ENCODE peak calls at places on chromosomes 6 and 20, in six cellular contexts. One of them, this sample, is unnamed.

GRCh38 chr20:3797592-3798404 is 1.7 kb downstream of the CDC25B start:
- DNase-seq in suprapubic skin: peak
- DNase-seq in transverse colon: peak
- DNase-seq in sigmoid colon: no peak
- DNase-seq in spleen: peak
- DNase-seq in endothelial cell of umbilical vein: no peak
- DNase-seq in this sample: no peak

GRCh38 chr20:39853664-39854063 is 835.4 kb downstream of the MAFB start:
- DNase-seq in transverse colon: no peak
- DNase-seq in endothelial cell of umbilical vein: no peak
- DNase-seq in spleen: no peak
- DNase-seq in suprapubic skin: no peak
- DNase-seq in sigmoid colon: no peak
- DNase-seq in this sample: no peak

GRCh38 chr20:63112491-63113219 is 103.3 kb downstream of the YTHDF1 start:
- DNase-seq in suprapubic skin: no peak
- DNase-seq in endothelial cell of umbilical vein: no peak
- DNase-seq in spleen: peak
- DNase-seq in sigmoid colon: no peak
- DNase-seq in transverse colon: no peak
- DNase-seq in this sample: no peak

GRCh38 chr20:2626853-2627541 is 25.4 kb upstream of the NOP56 start:
- DNase-seq in sigmoid colon: no peak
- DNase-seq in endothelial cell of umbilical vein: peak
- DNase-seq in transverse colon: peak
- DNase-seq in suprapubic skin: no peak
- DNase-seq in spleen: no peak
- DNase-seq in this sample: no peak

GRCh38 chr6:123962508-123962907 is 158.8 kb downstream of the NKAIN2 start:
- DNase-seq in sigmoid colon: no peak
- DNase-seq in transverse colon: peak
- DNase-seq in endothelial cell of umbilical vein: no peak
- DNase-seq in suprapubic skin: no peak
- DNase-seq in spleen: no peak
- DNase-seq in this sample: peak

GRCh38 chr6:118594877-118595276 is 46.8 kb downstream of the PLN start:
- DNase-seq in sigmoid colon: no peak
- DNase-seq in suprapubic skin: no peak
- DNase-seq in spleen: no peak
- DNase-seq in transverse colon: no peak
- DNase-seq in endothelial cell of umbilical vein: no peak
- DNase-seq in this sample: no peak

GRCh38 chr20:61186771-61187170 is 65.3 kb upstream of the CDH4 start:
- DNase-seq in spleen: no peak
- DNase-seq in transverse colon: no peak
- DNase-seq in suprapubic skin: no peak
- DNase-seq in sigmoid colon: no peak
- DNase-seq in endothelial cell of umbilical vein: no peak
- DNase-seq in this sample: no peak

GRCh38 chr6:147559016-147559415 is 50.5 kb downstream of the SAMD5 start:
- DNase-seq in sigmoid colon: no peak
- DNase-seq in suprapubic skin: no peak
- DNase-seq in transverse colon: peak
- DNase-seq in endothelial cell of umbilical vein: no peak
- DNase-seq in spleen: no peak
- DNase-seq in this sample: peak

GRCh38 chr20:53220482-53221307 is 248.5 kb downstream of the TSHZ2 start:
- DNase-seq in spleen: no peak
- DNase-seq in sigmoid colon: no peak
- DNase-seq in suprapubic skin: no peak
- DNase-seq in endothelial cell of umbilical vein: no peak
- DNase-seq in transverse colon: no peak
- DNase-seq in this sample: no peak

GRCh38 chr6:83067448-83068413 is at the start of gene DOP1A:
- DNase-seq in transverse colon: peak
- DNase-seq in sigmoid colon: peak
- DNase-seq in endothelial cell of umbilical vein: peak
- DNase-seq in suprapubic skin: peak
- DNase-seq in spleen: peak
- DNase-seq in this sample: peak
- TF ChIP-seq POLR2A in transverse colon: peak
- TF ChIP-seq POLR2A in sigmoid colon: no peak
- TF ChIP-seq POLR2A in endothelial cell of umbilical vein: peak
- TF ChIP-seq POLR2A in suprapubic skin: peak
- TF ChIP-seq POLR2A in spleen: no peak
- TF ChIP-seq POLR2A in this sample: no peak

DNA sequence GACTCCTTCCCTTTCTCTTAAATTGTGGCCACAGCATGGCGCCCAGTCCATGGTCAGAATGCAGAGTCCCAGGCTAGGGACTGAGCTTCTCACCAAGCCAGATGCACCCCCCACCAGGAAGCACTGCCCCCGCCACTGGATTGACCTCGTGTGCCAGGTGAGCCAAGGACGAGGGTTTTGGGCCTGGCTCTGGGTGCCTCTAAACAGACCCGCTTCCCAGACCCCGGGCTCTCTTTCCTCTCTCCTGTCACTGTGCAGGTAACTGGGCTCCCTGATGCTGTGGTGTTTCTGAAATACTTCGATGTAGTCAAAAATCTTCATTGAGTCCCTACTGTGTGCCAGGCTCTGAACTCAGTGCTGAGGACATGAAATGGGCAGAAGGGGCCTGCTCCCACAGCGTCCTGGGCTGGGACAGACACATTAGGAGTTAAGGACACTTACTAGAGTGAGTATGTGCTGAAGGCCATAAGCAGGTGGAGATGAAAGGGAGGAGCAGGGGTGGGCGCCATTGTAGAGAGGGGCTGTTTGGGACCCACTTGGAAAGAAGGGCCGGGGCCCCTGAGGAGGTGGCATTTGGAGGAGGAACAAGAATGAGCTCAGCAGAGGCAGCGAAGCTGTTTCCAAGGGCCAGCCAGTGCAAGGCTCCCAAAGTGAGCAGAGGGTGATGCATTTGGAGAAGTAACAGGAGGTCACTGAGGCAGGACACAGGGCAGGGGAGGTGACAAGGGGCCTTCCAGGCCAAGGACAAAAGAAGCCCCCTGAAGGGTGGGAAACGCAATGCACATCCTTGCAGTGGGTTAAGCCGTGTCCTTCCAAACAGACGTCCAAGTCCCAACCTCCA is 217.1 kb downstream of the ANKRD60 start:
- DNase-seq in spleen: no peak
- DNase-seq in endothelial cell of umbilical vein: no peak
- DNase-seq in sigmoid colon: no peak
- DNase-seq in transverse colon: no peak
- DNase-seq in suprapubic skin: no peak
- DNase-seq in this sample: no peak
- H3K4me3 ChIP-seq in spleen: no peak
- H3K4me3 ChIP-seq in endothelial cell of umbilical vein: no peak
- H3K4me3 ChIP-seq in sigmoid colon: no peak
- H3K4me3 ChIP-seq in transverse colon: no peak
- H3K4me3 ChIP-seq in suprapubic skin: no peak
- H3K4me3 ChIP-seq in this sample: no peak

DNA sequence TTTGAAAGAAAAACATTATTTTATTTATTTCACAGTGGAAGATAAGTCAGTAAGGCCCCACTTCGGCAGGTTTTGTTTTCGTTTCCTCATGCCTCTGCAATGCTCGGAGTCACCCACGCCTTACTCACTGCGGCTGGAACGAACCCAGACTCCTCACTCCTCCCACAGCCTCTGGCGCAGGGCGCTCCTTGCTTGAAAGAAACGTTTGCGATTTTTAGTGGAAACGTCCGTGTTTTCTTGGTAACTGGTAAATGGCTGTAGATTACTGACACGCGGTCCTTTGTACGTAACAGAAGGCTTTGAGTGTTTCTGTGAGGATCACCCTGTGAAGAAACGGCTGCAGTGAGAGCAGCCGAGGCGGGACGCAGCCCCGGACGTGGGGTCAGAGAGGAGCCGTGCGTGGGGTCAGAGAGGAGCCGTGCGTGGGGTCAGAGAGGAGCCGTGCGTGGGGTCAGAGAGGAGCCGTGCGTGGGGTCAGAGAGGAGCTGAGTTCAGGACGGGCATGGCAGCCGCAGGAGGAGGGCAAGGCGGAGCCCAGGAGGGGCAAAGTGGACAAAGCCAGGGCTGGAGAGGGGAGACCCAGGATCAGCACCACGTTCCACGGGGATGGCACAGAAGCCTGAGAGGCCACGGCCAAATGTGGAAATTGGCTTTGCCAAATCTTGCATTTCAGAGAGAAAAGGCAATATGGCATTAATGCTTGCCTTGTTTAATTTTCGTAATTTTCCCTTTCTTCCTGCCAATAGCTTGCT is 198.6 kb upstream of the THBS2 start:
- DNase-seq in sigmoid colon: peak
- DNase-seq in transverse colon: peak
- DNase-seq in suprapubic skin: peak
- DNase-seq in spleen: no peak
- DNase-seq in endothelial cell of umbilical vein: no peak
- DNase-seq in this sample: peak
- TF ChIP-seq POLR2AphosphoS5 in sigmoid colon: peak
- TF ChIP-seq POLR2AphosphoS5 in transverse colon: no peak
- TF ChIP-seq POLR2AphosphoS5 in suprapubic skin: peak
- TF ChIP-seq POLR2AphosphoS5 in spleen: peak
- TF ChIP-seq POLR2AphosphoS5 in endothelial cell of umbilical vein: no peak
- TF ChIP-seq POLR2AphosphoS5 in this sample: no peak

DNA sequence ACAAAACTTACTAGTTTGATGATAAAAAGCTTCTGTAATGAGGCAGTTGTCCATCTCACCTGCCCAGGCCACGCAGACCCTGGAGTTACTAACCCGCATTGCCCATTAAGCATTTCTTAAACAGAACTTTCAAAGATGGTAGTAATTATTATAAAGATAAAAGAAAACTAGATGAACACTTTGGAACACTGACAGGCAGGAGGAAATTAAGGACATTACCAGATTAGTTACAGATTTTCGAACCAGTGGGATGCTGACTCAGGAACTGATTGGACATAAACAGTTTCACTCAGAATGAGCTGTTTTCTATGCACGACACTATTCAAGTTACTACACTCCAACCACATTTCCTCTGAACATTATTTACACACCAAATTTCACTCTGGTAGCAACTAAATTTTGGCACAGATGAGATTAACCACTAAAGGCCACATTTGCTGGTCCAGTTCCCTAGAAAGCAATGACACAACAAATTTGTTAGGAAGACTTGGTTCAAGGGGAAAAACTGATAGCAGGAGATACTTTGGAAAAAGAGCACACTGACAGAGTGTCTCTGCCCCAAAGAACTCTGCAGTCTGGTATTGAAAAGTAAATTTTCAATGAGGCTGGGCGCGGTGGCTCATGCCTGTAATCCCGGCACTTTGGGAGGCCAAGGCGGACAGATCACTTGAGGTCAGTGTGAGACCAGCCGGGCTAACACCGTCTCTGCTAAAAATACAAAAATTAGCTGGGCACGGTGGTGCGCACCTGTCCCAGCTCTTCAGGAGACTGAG is 3.0 kb downstream of the ROMO1 start:
- DNase-seq in transverse colon: no peak
- DNase-seq in endothelial cell of umbilical vein: no peak
- DNase-seq in sigmoid colon: peak
- DNase-seq in suprapubic skin: peak
- DNase-seq in spleen: peak
- DNase-seq in this sample: no peak
- TF ChIP-seq POLR2A in transverse colon: peak
- TF ChIP-seq POLR2A in endothelial cell of umbilical vein: no peak
- TF ChIP-seq POLR2A in sigmoid colon: no peak
- TF ChIP-seq POLR2A in suprapubic skin: no peak
- TF ChIP-seq POLR2A in spleen: no peak
- TF ChIP-seq POLR2A in this sample: no peak

DNA sequence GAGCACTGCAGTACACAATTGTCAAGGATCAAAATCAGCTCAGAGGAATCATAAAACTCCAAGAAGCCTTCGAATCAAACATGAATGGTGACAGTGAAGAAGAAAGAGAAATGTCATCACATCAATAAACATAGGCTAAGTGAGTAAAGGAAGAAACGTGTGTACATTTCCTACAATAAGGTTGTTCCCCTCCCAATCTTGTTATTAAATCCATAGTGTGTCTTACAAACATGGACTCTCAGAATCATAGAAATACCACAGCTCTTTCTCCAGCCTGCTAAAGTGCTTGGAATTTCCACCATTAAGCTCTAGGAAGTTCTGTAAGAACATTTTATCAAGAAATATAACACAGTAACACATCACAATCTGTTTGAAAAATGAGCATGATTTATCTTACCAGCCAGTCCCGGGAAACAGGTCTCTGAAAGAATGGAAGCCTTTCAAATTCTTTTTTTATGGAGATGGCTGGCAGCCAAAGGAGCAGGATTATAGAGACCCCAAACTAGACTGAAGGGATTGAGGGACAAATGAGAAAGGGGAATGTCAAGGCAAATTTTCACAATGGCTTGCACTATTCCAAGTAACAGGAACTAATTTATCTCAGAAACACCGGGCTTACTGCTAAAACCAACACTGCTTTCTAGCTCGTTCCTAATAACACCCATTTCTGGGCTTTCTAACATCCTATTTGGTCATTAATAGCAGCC is 4.5 kb upstream of the TNFAIP3 start:
- DNase-seq in spleen: no peak
- DNase-seq in transverse colon: no peak
- DNase-seq in endothelial cell of umbilical vein: no peak
- DNase-seq in sigmoid colon: no peak
- DNase-seq in suprapubic skin: no peak
- DNase-seq in this sample: no peak
- H3K4me3 ChIP-seq in spleen: no peak
- H3K4me3 ChIP-seq in transverse colon: no peak
- H3K4me3 ChIP-seq in endothelial cell of umbilical vein: no peak
- H3K4me3 ChIP-seq in sigmoid colon: no peak
- H3K4me3 ChIP-seq in suprapubic skin: no peak
- H3K4me3 ChIP-seq in this sample: no peak

GRCh38 chr20:46900068-46900467 is 5.4 kb downstream of the EYA2 start:
- DNase-seq in sigmoid colon: no peak
- DNase-seq in transverse colon: no peak
- DNase-seq in spleen: no peak
- DNase-seq in endothelial cell of umbilical vein: no peak
- DNase-seq in suprapubic skin: no peak
- DNase-seq in this sample: no peak

GRCh38 chr20:46900826-46901225 is 6.2 kb downstream of the EYA2 start:
- DNase-seq in spleen: no peak
- DNase-seq in suprapubic skin: no peak
- DNase-seq in sigmoid colon: no peak
- DNase-seq in endothelial cell of umbilical vein: no peak
- DNase-seq in transverse colon: no peak
- DNase-seq in this sample: no peak

GRCh38 chr20:46899619-46900018 is 5.0 kb downstream of the EYA2 start:
- DNase-seq in spleen: no peak
- DNase-seq in suprapubic skin: no peak
- DNase-seq in transverse colon: no peak
- DNase-seq in endothelial cell of umbilical vein: no peak
- DNase-seq in sigmoid colon: no peak
- DNase-seq in this sample: no peak

GRCh38 chr20:46903256-46903655 is 8.6 kb downstream of the EYA2 start:
- DNase-seq in endothelial cell of umbilical vein: no peak
- DNase-seq in sigmoid colon: no peak
- DNase-seq in transverse colon: no peak
- DNase-seq in spleen: no peak
- DNase-seq in suprapubic skin: no peak
- DNase-seq in this sample: no peak

DNA sequence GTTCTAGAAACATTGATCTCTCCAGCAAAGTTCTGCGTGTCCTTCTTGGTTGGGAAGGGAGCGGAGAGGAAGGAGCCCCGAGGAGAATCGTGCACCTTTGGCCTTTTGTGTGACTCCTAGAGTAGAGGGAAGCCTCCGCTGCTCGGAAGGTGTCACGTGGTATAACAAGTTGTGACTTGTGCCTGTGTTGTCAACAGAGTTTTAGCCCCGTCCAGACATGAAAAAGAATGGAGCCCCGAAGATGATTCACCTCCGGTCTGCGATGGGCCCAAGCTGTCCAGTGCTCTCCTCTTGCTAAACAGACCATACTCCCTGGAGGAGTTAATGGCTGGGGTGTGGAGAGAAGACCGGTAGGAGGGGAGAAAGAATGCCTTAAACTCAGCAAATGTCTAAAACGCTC is 7.0 kb downstream of the EYA2 start:
- DNase-seq in spleen: no peak
- DNase-seq in suprapubic skin: no peak
- DNase-seq in endothelial cell of umbilical vein: no peak
- DNase-seq in transverse colon: no peak
- DNase-seq in sigmoid colon: no peak
- DNase-seq in this sample: no peak
- TF ChIP-seq POLR2AphosphoS5 in spleen: no peak
- TF ChIP-seq POLR2AphosphoS5 in suprapubic skin: no peak
- TF ChIP-seq POLR2AphosphoS5 in endothelial cell of umbilical vein: no peak
- TF ChIP-seq POLR2AphosphoS5 in transverse colon: no peak
- TF ChIP-seq POLR2AphosphoS5 in sigmoid colon: no peak
- TF ChIP-seq POLR2AphosphoS5 in this sample: no peak

This sample was measured in stomach.